ENCODE peak calls at places on chromosomes 11 and 22, in seven cellular contexts. X, Q, M, T, U, B and G are unnamed samples.

GRCh38 chr11:8233691-8234424 is 29.8 kb downstream of the LMO1 start:
- DNase-seq in X (no peak), Q (no peak), M (no peak), T (no peak), U (no peak), B (no peak), G (no peak)

GRCh38 chr11:65479184-65480145 is 19.4 kb upstream of the MALAT1 start:
- DNase-seq in X (no peak), Q (no peak), M (no peak), T (no peak), U (no peak), B (no peak), G (no peak)

GRCh38 chr11:541433-541885 is 4.1 kb downstream of the LRRC56 start:
- DNase-seq in X (no peak), Q (no peak), M (no peak), T (no peak), U (no peak), B (no peak), G (no peak)

GRCh38 chr22:50481440-50482106 is at the start of gene ADM2:
- DNase-seq in X (no peak), Q (peak; percentile 69), M (peak; percentile 50), T (peak; percentile 70), U (no peak), B (peak; percentile 78), G (peak; percentile 36)

GRCh38 chr22:22248878-22249277 is 4.3 kb downstream of the VPREB1 start:
- DNase-seq in X (no peak), Q (no peak), M (no peak), T (no peak), U (no peak), B (no peak), G (no peak)

GRCh38 chr11:102234779-102235439 is 82.4 kb upstream of the BIRC3 start:
- DNase-seq in X (no peak), Q (no peak), M (no peak), T (no peak), U (no peak), B (no peak), G (no peak)

GRCh38 chr11:94926698-94927237 is 46.6 kb downstream of the CWC15 start:
- DNase-seq in X (peak; percentile 77), Q (no peak), M (no peak), T (no peak), U (no peak), B (no peak), G (peak; percentile 41)

GRCh38 chr11:129804012-129804411 is 11.6 kb upstream of the TMEM45B start:
- DNase-seq in X (no peak), Q (no peak), M (no peak), T (no peak), U (no peak), B (no peak), G (no peak)

GRCh38 chr11:15663778-15664218 is 549.1 kb downstream of the INSC start:
- DNase-seq in X (no peak), Q (no peak), M (no peak), T (no peak), U (no peak), B (no peak), G (no peak)

GRCh38 chr11:69598147-69598546 is 42.8 kb upstream of the CCND1 start:
- DNase-seq in X (no peak), Q (no peak), M (no peak), T (peak; percentile 3), U (no peak), B (no peak), G (no peak)

GRCh38 chr11:113274708-113275582 is 39.4 kb upstream of the TTC12 start:
- DNase-seq in X (no peak), Q (no peak), M (no peak), T (no peak), U (no peak), B (no peak), G (peak; percentile 35)

GRCh38 chr11:67356867-67357561 is 3.7 kb upstream of the POLD4 start:
- DNase-seq in X (peak; percentile 52), Q (peak; percentile 59), M (peak; percentile 54), T (peak; percentile 85), U (peak; percentile 64), B (peak; percentile 75), G (peak; percentile 76)

GRCh38 chr22:38950527-38951111 is 6.8 kb upstream of the APOBEC3A start:
- DNase-seq in X (no peak), Q (no peak), M (no peak), T (peak; percentile 92), U (no peak), B (no peak), G (no peak)

GRCh38 chr11:2740275-2740940 is 40.6 kb upstream of the KCNQ1OT1 start:
- DNase-seq in X (no peak), Q (no peak), M (no peak), T (no peak), U (no peak), B (no peak), G (no peak)

GRCh38 chr11:96067160-96067559 is 143.3 kb upstream of the MTMR2 start:
- DNase-seq in X (no peak), Q (no peak), M (no peak), T (no peak), U (no peak), B (no peak), G (no peak)

GRCh38 chr11:12812849-12813248 is 138.6 kb downstream of the TEAD1 start:
- DNase-seq in X (no peak), Q (no peak), M (no peak), T (peak; percentile 15), U (no peak), B (no peak), G (no peak)

GRCh38 chr11:123308077-123308476 is 113.0 kb upstream of the CLMP start:
- DNase-seq in X (no peak), Q (no peak), M (no peak), T (no peak), U (no peak), B (no peak), G (no peak)

GRCh38 chr11:82191690-82192089 is 542.0 kb downstream of the FAM181B start:
- DNase-seq in X (no peak), Q (no peak), M (no peak), T (no peak), U (no peak), B (no peak), G (no peak)

GRCh38 chr11:76605338-76606074 is 65.0 kb downstream of the LRRC32 start:
- DNase-seq in X (no peak), Q (no peak), M (no peak), T (no peak), U (no peak), B (no peak), G (no peak)

GRCh38 chr11:8068605-8069221 is 12.3 kb upstream of the TUB start:
- DNase-seq in X (peak; percentile 74), Q (no peak), M (no peak), T (peak; percentile 33), U (no peak), B (no peak), G (no peak)

GRCh38 chr11:11992257-11992690 is 16.2 kb downstream of the DKK3 start:
- DNase-seq in X (no peak), Q (no peak), M (no peak), T (no peak), U (no peak), B (no peak), G (no peak)

GRCh38 chr11:36433896-36434295 is 76.2 kb downstream of the TRAF6 start:
- DNase-seq in X (no peak), Q (no peak), M (no peak), T (no peak), U (no peak), B (no peak), G (no peak)

GRCh38 chr22:46881373-46882118 is 119.1 kb downstream of the TBC1D22A start:
- DNase-seq in X (no peak), Q (no peak), M (no peak), T (peak; percentile 9), U (no peak), B (no peak), G (no peak)

GRCh38 chr11:110716361-110716760 is 4.1 kb upstream of the ARHGAP20 start:
- DNase-seq in X (no peak), Q (no peak), M (no peak), T (no peak), U (no peak), B (no peak), G (no peak)

GRCh38 chr11:78645226-78646202 is 70.8 kb upstream of the NARS2 start:
- DNase-seq in X (peak; percentile 48), Q (peak; percentile 52), M (peak; percentile 22), T (peak; percentile 86), U (peak; percentile 72), B (peak; percentile 77), G (peak; percentile 80)

GRCh38 chr11:11899401-11899800 is 57.6 kb downstream of the USP47 start:
- DNase-seq in X (no peak), Q (no peak), M (no peak), T (no peak), U (no peak), B (no peak), G (no peak)

GRCh38 chr11:27238811-27239210 is 124.2 kb downstream of the CCDC34 start:
- DNase-seq in X (no peak), Q (no peak), M (no peak), T (no peak), U (no peak), B (no peak), G (no peak)

GRCh38 chr22:37379085-37379484 is 48.2 kb downstream of the ELFN2 start:
- DNase-seq in X (no peak), Q (no peak), M (no peak), T (no peak), U (no peak), B (no peak), G (no peak)

GRCh38 chr22:39091136-39092081 is 5.6 kb upstream of the APOBEC3H start:
- DNase-seq in X (no peak), Q (no peak), M (no peak), T (no peak), U (no peak), B (no peak), G (no peak)

GRCh38 chr11:69352715-69353325 is 58.9 kb downstream of the MYEOV start:
- DNase-seq in X (peak; percentile 93), Q (no peak), M (no peak), T (no peak), U (no peak), B (peak; percentile 50), G (no peak)

GRCh38 chr11:111634981-111635705 is 32.9 kb downstream of the SIK2 start:
- DNase-seq in X (no peak), Q (no peak), M (no peak), T (no peak), U (no peak), B (no peak), G (no peak)

GRCh38 chr11:35427158-35427557 is 7.8 kb upstream of the SLC1A2 start:
- DNase-seq in X (no peak), Q (no peak), M (no peak), T (no peak), U (no peak), B (no peak), G (no peak)

GRCh38 chr11:2432171-2432621 is 12.1 kb downstream of the TRPM5 start:
- DNase-seq in X (no peak), Q (no peak), M (no peak), T (no peak), U (no peak), B (no peak), G (no peak)

GRCh38 chr11:74004694-74005615 is 3.9 kb downstream of the UCP3 start:
- DNase-seq in X (no peak), Q (peak; percentile 82), M (peak; percentile 82), T (peak; percentile 66), U (no peak), B (peak; percentile 81), G (no peak)